ENCODE peak calls at places on chromosome 20, in ten cellular contexts. N, P, B, E, V, J, D, O, H and C are unnamed samples.

GRCh38 chr20:39016076-39016475 is 53.9 kb downstream of the DHX35 start:
- DNase-seq in N (no peak), P (no peak), B (no peak), E (no peak), V (no peak), J (no peak), D (no peak), O (no peak), H (no peak), C (no peak)

GRCh38 chr20:60060006-60060557 is 101.9 kb downstream of the CDH26 start:
- DNase-seq in N (no peak), P (no peak), B (no peak), E (no peak), V (no peak), J (no peak), D (no peak), O (no peak), H (no peak), C (no peak)

GRCh38 chr20:50425076-50425475 is 85.1 kb upstream of the PTPN1 start:
- DNase-seq in N (no peak), P (no peak), B (no peak), E (no peak), V (no peak), J (no peak), D (no peak), O (no peak), H (no peak), C (no peak)

GRCh38 chr20:37259865-37260264 is 1.7 kb downstream of the GHRH start:
- DNase-seq in N (no peak), P (no peak), B (no peak), E (no peak), V (no peak), J (no peak), D (no peak), O (no peak), H (no peak), C (no peak)

GRCh38 chr20:34579191-34579661 is 20.7 kb downstream of the MAP1LC3A start:
- DNase-seq in N (peak; percentile 60), P (peak; percentile 83), B (no peak), E (no peak), V (no peak), J (no peak), D (no peak), O (no peak), H (peak; percentile 80), C (no peak)

GRCh38 chr20:23637282-23638221 is at the start of gene CST3:
- DNase-seq in N (peak; percentile 94), P (peak; percentile 95), B (no peak), E (peak; percentile 84), V (peak; percentile 68), J (peak; percentile 97), D (peak; percentile 85), O (peak; percentile 79), H (peak; percentile 95), C (peak; percentile 90)

GRCh38 chr20:21125072-21125848 is 622 bp upstream of the KIZ start:
- DNase-seq in N (peak; percentile 27), P (peak; percentile 77), B (no peak), E (peak; percentile 34), V (peak; percentile 26), J (peak; percentile 88), D (no peak), O (no peak), H (peak; percentile 61), C (no peak)

GRCh38 chr20:51496964-51497363 is 45.6 kb downstream of the NFATC2 start:
- DNase-seq in N (no peak), P (no peak), B (no peak), E (no peak), V (no peak), J (no peak), D (no peak), O (no peak), H (no peak), C (no peak)

GRCh38 chr20:46928580-46929132 is 34.0 kb downstream of the EYA2 start:
- DNase-seq in N (no peak), P (no peak), B (no peak), E (no peak), V (no peak), J (no peak), D (no peak), O (no peak), H (no peak), C (no peak)

GRCh38 chr20:62805365-62805710 is 703 bp downstream of the OGFR start:
- DNase-seq in N (no peak), P (peak; percentile 52), B (no peak), E (peak; percentile 48), V (no peak), J (no peak), D (no peak), O (no peak), H (no peak), C (no peak)

GRCh38 chr20:58645277-58645968 is 5.7 kb upstream of the STX16 start:
- DNase-seq in N (no peak), P (no peak), B (no peak), E (no peak), V (no peak), J (no peak), D (no peak), O (no peak), H (no peak), C (no peak)

GRCh38 chr20:7029005-7029404 is 261.5 kb downstream of the BMP2 start:
- DNase-seq in N (no peak), P (no peak), B (no peak), E (no peak), V (no peak), J (no peak), D (no peak), O (no peak), H (no peak), C (no peak)

GRCh38 chr20:7025635-7026034 is 258.1 kb downstream of the BMP2 start:
- DNase-seq in N (no peak), P (no peak), B (no peak), E (no peak), V (no peak), J (no peak), D (no peak), O (no peak), H (no peak), C (no peak)

GRCh38 chr20:7031222-7031621 is 263.7 kb downstream of the BMP2 start:
- DNase-seq in N (no peak), P (no peak), B (no peak), E (no peak), V (peak; percentile 14), J (peak; percentile 5), D (no peak), O (no peak), H (no peak), C (no peak)
- TF ChIP-seq CTCF in N (no peak), P (peak; percentile 26), B (no peak), E (no peak), V (peak; percentile 76), J (no peak), D (no peak), O (no peak), H (peak; percentile 16), C (no peak)

GRCh38 chr20:40657526-40657925 is 31.5 kb downstream of the MAFB start:
- DNase-seq in N (no peak), P (no peak), B (no peak), E (no peak), V (no peak), J (no peak), D (no peak), O (no peak), H (no peak), C (no peak)
- TF ChIP-seq CTCF in N (no peak), P (no peak), B (no peak), E (no peak), V (no peak), J (no peak), D (no peak), O (no peak), H (no peak), C (no peak)

GRCh38 chr20:4567172-4567571 is 154.5 kb upstream of the PRND start:
- DNase-seq in N (no peak), P (no peak), B (no peak), E (no peak), V (no peak), J (no peak), D (no peak), O (no peak), H (no peak), C (no peak)

GRCh38 chr20:4568560-4568959 is 153.1 kb upstream of the PRND start:
- DNase-seq in N (no peak), P (no peak), B (no peak), E (no peak), V (no peak), J (no peak), D (no peak), O (no peak), H (no peak), C (no peak)

GRCh38 chr20:4569882-4570281 is 151.8 kb upstream of the PRND start:
- DNase-seq in N (no peak), P (no peak), B (no peak), E (no peak), V (no peak), J (no peak), D (no peak), O (no peak), H (no peak), C (no peak)

GRCh38 chr20:4571759-4572531 is 149.8 kb upstream of the PRND start:
- DNase-seq in N (no peak), P (no peak), B (no peak), E (no peak), V (no peak), J (no peak), D (no peak), O (no peak), H (no peak), C (no peak)

GRCh38 chr20:4569092-4569491 is 152.6 kb upstream of the PRND start:
- DNase-seq in N (no peak), P (no peak), B (no peak), E (peak; percentile 9), V (no peak), J (no peak), D (no peak), O (no peak), H (no peak), C (no peak)
- TF ChIP-seq CTCF in N (no peak), P (no peak), B (no peak), E (peak; percentile 33), V (no peak), J (no peak), D (no peak), O (peak; percentile 35), H (no peak), C (no peak)

DNA sequence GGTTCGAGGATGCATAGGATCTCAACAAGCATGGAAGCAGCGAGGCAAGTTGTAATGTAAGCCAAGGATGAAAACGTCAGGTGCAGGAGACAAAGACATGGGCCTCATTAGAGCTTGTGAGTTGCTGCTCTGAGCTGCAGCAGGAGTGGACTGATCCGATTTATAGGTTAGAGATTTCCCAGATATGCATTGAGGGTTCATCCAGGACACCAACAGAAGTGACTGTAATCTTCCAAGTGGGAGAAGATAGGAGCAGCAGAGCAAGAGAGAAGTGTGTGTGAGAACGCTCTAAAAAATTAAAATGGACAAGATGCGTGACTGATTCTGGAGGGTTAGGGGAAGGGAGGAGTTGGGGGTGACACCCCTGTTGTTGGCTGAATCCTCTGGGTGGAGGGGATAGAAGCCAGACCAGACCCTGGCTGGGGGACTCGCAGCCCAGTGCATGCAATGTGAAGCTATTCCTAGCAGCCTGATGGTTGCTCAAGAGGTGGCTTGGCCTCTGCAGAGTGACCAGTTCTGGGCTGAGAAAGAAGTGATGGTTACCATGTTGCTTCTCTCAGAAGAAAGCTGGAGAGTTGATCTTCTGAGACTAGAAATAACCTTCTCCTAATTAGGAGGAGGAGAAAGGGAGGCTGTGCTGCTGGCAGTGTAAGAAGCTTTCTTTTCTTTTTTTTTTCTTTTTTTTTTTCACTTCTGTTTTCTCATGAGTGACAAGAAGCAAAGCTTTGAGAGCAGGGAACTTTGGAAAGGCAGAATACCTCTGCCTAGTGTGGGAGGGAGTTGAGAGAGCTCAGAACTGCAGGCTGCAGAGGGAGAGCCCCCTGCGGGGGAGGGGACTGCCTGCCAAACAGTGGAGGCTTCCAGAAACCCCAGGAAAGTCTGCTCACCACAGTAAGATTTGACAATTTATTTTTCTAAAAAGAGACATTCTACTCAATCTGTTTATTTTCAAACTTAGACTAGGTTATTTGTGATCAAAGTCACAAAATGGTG is 116.9 kb downstream of the SLX4IP start:
- DNase-seq in N (no peak), P (no peak), B (no peak), E (peak; percentile 38), V (no peak), J (no peak), D (no peak), O (no peak), H (no peak), C (peak; percentile 61)
- TF ChIP-seq CTCF in N (no peak), P (no peak), B (no peak), E (no peak), V (no peak), J (no peak), D (no peak), O (no peak), H (no peak), C (no peak)